ENCODE peak calls at places on chromosomes 4 and X, in six cellular contexts. H, A, P, G, B and R are unnamed samples.

GRCh38 chr4:25915359-25915716 is 1.3 kb downstream of the SMIM20 start:
- DNase-seq in H (peak), A (no peak), P (peak), G (no peak), B (no peak), R (no peak)

GRCh38 chr4:111943796-111944203 is 201.5 kb upstream of the FAM241A start:
- DNase-seq in H (no peak), A (peak), P (no peak), G (peak), B (peak), R (peak)

GRCh38 chr4:83503974-83504373 is 19.1 kb upstream of the ABRAXAS1 start:
- DNase-seq in H (no peak), A (no peak), P (no peak), G (no peak), B (no peak), R (no peak)

GRCh38 chrX:130770615-130771014 is 132.4 kb downstream of the ENOX2 start:
- DNase-seq in H (no peak), A (no peak), P (no peak), G (no peak), B (no peak), R (no peak)

GRCh38 chr4:26171953-26172352 is 148.9 kb upstream of the RBPJ start:
- DNase-seq in H (no peak), A (no peak), P (no peak), G (no peak), B (no peak), R (no peak)

GRCh38 chr4:140137654-140138053 is 16.3 kb downstream of the MAML3 start:
- DNase-seq in H (no peak), A (no peak), P (no peak), G (no peak), B (no peak), R (no peak)

GRCh38 chr4:41360214-41360910 is 103.6 kb downstream of the UCHL1 start:
- DNase-seq in H (peak), A (peak), P (peak), G (no peak), B (peak), R (peak)

GRCh38 chr4:112109455-112110425 is 35.5 kb upstream of the FAM241A start:
- DNase-seq in H (no peak), A (no peak), P (no peak), G (peak), B (no peak), R (no peak)

GRCh38 chrX:154902408-154902807 is 16.3 kb downstream of the F8A1 start:
- DNase-seq in H (no peak), A (no peak), P (no peak), G (no peak), B (no peak), R (no peak)

GRCh38 chrX:131704136-131704695 is 160.3 kb downstream of the OR13H1 start:
- DNase-seq in H (peak), A (no peak), P (no peak), G (no peak), B (peak), R (no peak)

GRCh38 chr4:158295053-158295452 is 84.8 kb downstream of the TMEM144 start:
- DNase-seq in H (no peak), A (no peak), P (no peak), G (peak), B (no peak), R (no peak)

GRCh38 chr4:73729534-73730165 is 10.7 kb upstream of the CXCL8 start:
- DNase-seq in H (peak), A (peak), P (peak), G (peak), B (peak), R (peak)

GRCh38 chr4:45350438-45350837 is 624.1 kb upstream of the GNPDA2 start:
- DNase-seq in H (no peak), A (no peak), P (no peak), G (no peak), B (no peak), R (no peak)

GRCh38 chrX:331145-331771 is 12.7 kb upstream of the GTPBP6 start:
- DNase-seq in H (no peak), A (peak), P (no peak), G (no peak), B (no peak), R (peak)

GRCh38 chr4:129998436-129999150 is 902.6 kb downstream of the C4orf33 start:
- DNase-seq in H (no peak), A (no peak), P (no peak), G (no peak), B (no peak), R (no peak)

GRCh38 chr4:16967722-16968121 is 69.3 kb upstream of the LDB2 start:
- DNase-seq in H (peak), A (no peak), P (peak), G (no peak), B (no peak), R (no peak)

GRCh38 chr4:142846729-142847606 is 867 bp upstream of the INPP4B start:
- DNase-seq in H (peak), A (peak), P (peak), G (peak), B (peak), R (peak)

GRCh38 chr4:104022871-104023270 is 303.1 kb upstream of the TACR3 start:
- DNase-seq in H (no peak), A (peak), P (no peak), G (no peak), B (no peak), R (no peak)

GRCh38 chr4:72564789-72565188 is 4.2 kb downstream of the ADAMTS3 start:
- DNase-seq in H (no peak), A (no peak), P (no peak), G (no peak), B (no peak), R (no peak)

GRCh38 chrX:103254171-103254824 is 657 bp downstream of the TCEAL8 start:
- DNase-seq in H (peak), A (peak), P (peak), G (peak), B (peak), R (peak)

GRCh38 chr4:15756361-15756861 is 21.7 kb upstream of the CD38 start:
- DNase-seq in H (no peak), A (no peak), P (no peak), G (peak), B (no peak), R (no peak)

GRCh38 chr4:152605641-152606304 is 69.9 kb upstream of the FBXW7 start:
- DNase-seq in H (peak), A (peak), P (no peak), G (no peak), B (no peak), R (no peak)

GRCh38 chrX:75603833-75604232 is 81.0 kb upstream of the ZDHHC15 start:
- DNase-seq in H (peak), A (no peak), P (no peak), G (peak), B (no peak), R (no peak)

GRCh38 chr4:140286503-140286902 is 86.9 kb upstream of the SCOC start:
- DNase-seq in H (no peak), A (peak), P (no peak), G (no peak), B (no peak), R (no peak)

GRCh38 chrX:13495232-13495631 is 74.2 kb upstream of the EGFL6 start:
- DNase-seq in H (no peak), A (no peak), P (no peak), G (no peak), B (peak), R (no peak)

GRCh38 chr4:98828801-98829200 is 100.1 kb downstream of the EIF4E start:
- DNase-seq in H (no peak), A (no peak), P (no peak), G (peak), B (no peak), R (no peak)
- TF ChIP-seq CTCF in H (no peak), A (no peak), P (no peak), G (peak), B (no peak), R (no peak)

GRCh38 chr4:98285676-98286075 is 24.5 kb downstream of the RAP1GDS1 start:
- DNase-seq in H (no peak), A (no peak), P (no peak), G (no peak), B (no peak), R (no peak)
- TF ChIP-seq CTCF in H (no peak), A (no peak), P (no peak), G (no peak), B (no peak), R (no peak)

DNA sequence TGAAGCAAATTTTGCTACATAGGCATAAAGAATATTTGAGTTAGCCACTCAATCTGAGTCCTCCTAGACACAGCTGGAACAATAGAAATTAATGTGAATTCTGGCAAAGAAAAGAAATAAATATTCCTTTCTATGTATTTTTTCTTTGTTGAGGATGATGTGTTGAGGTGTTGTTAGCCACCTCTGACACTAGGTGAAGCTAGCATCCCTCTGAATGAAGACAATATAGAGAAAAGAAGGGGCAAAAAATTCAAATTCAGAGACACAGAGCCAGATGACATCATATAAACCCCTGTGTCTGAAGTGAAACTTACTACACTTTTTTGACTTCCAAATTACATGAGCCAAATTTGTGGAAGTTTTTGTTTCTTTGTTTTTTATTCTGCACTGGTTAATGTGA is 34.6 kb upstream of the TMPRSS11D start:
- DNase-seq in H (no peak), A (no peak), P (no peak), G (no peak), B (no peak), R (no peak)
- TF ChIP-seq CTCF in H (no peak), A (no peak), P (no peak), G (peak), B (no peak), R (peak)

GRCh38 chr4:144787365-144788263 is 141.7 kb downstream of the HHIP start:
- DNase-seq in H (no peak), A (no peak), P (no peak), G (peak), B (no peak), R (no peak)
- TF ChIP-seq CTCF in H (peak), A (peak), P (peak), G (peak), B (peak), R (peak)

DNA sequence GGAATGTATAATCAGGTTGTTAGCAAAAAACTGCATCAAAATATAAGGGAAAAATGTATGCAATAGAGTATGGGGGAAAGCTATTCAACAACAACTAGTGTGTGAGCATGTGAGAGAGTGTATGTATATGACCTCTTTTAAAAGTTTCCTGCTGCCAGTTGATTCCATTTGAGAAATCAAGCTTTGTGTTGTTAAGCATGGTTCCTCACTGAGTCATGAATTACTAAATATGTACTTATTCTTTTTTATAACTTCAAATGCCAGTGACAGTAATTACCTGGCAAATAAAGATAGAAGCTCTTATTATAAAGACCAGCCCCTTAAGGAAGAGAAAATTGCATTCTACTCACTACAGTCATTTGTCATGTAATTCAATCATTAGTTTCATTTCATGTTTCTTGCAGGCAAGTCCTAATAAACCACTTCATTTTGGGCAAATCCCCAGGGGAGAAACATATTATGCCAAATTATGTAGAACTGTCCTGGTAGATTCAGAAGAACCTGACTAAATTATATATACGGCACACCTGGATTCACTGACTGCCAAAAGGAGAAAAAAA is 19.2 kb downstream of the RASGEF1B start:
- DNase-seq in H (no peak), A (no peak), P (no peak), G (no peak), B (no peak), R (no peak)
- TF ChIP-seq CTCF in H (no peak), A (no peak), P (no peak), G (no peak), B (no peak), R (no peak)

GRCh38 chr4:123600426-123600825 is 203.8 kb downstream of the SPRY1 start:
- DNase-seq in H (no peak), A (no peak), P (no peak), G (no peak), B (no peak), R (no peak)

GRCh38 chr4:123599061-123599919 is 202.7 kb downstream of the SPRY1 start:
- DNase-seq in H (no peak), A (no peak), P (no peak), G (peak), B (no peak), R (no peak)

GRCh38 chr4:123600921-123601904 is 204.6 kb downstream of the SPRY1 start:
- DNase-seq in H (no peak), A (no peak), P (no peak), G (no peak), B (no peak), R (no peak)

GRCh38 chr4:123602007-123602406 is 205.4 kb downstream of the SPRY1 start:
- DNase-seq in H (no peak), A (no peak), P (no peak), G (no peak), B (no peak), R (no peak)

GRCh38 chr4:123599920-123600394 is 203.4 kb downstream of the SPRY1 start:
- DNase-seq in H (peak), A (peak), P (peak), G (peak), B (peak), R (peak)
- TF ChIP-seq CTCF in H (no peak), A (no peak), P (no peak), G (peak), B (no peak), R (no peak)